ENCODE peak calls at places on chromosomes 7 and 10, in ten cellular contexts. One of them, this sample, is unnamed.

GRCh38 chr7:132239422-132239994 is 336.8 kb downstream of the PLXNA4 start:
- DNase-seq in cardiac muscle cell: no peak
- DNase-seq in type B pancreatic cell: no peak
- DNase-seq in GM23338: no peak
- DNase-seq in mammary epithelial cell: peak
- DNase-seq in endothelial cell: no peak
- DNase-seq in endodermal cell: no peak
- DNase-seq in PC-3: no peak
- DNase-seq in lower lobe of right lung: no peak
- DNase-seq in esophagus squamous epithelium: no peak
- DNase-seq in this sample: no peak

GRCh38 chr7:39132306-39132705 is 154.6 kb downstream of the POU6F2 start:
- DNase-seq in cardiac muscle cell: no peak
- DNase-seq in type B pancreatic cell: no peak
- DNase-seq in GM23338: no peak
- DNase-seq in mammary epithelial cell: no peak
- DNase-seq in endothelial cell: no peak
- DNase-seq in endodermal cell: no peak
- DNase-seq in PC-3: no peak
- DNase-seq in lower lobe of right lung: no peak
- DNase-seq in esophagus squamous epithelium: no peak
- DNase-seq in this sample: no peak

GRCh38 chr7:120856621-120857352 is 1.2 kb downstream of the TSPAN12 start:
- DNase-seq in cardiac muscle cell: peak
- DNase-seq in type B pancreatic cell: peak
- DNase-seq in GM23338: peak
- DNase-seq in mammary epithelial cell: peak
- DNase-seq in endothelial cell: peak
- DNase-seq in endodermal cell: peak
- DNase-seq in PC-3: peak
- DNase-seq in lower lobe of right lung: peak
- DNase-seq in esophagus squamous epithelium: no peak
- DNase-seq in this sample: peak

GRCh38 chr7:154833839-154834238 is 169.1 kb downstream of the PAXIP1 start:
- DNase-seq in cardiac muscle cell: no peak
- DNase-seq in type B pancreatic cell: no peak
- DNase-seq in GM23338: no peak
- DNase-seq in mammary epithelial cell: no peak
- DNase-seq in endothelial cell: no peak
- DNase-seq in endodermal cell: no peak
- DNase-seq in PC-3: no peak
- DNase-seq in lower lobe of right lung: no peak
- DNase-seq in esophagus squamous epithelium: no peak
- DNase-seq in this sample: no peak

GRCh38 chr7:97971120-97971989 is 18.6 kb downstream of the OCM2 start:
- DNase-seq in cardiac muscle cell: peak
- DNase-seq in type B pancreatic cell: no peak
- DNase-seq in GM23338: peak
- DNase-seq in mammary epithelial cell: peak
- DNase-seq in endothelial cell: no peak
- DNase-seq in endodermal cell: no peak
- DNase-seq in PC-3: peak
- DNase-seq in lower lobe of right lung: no peak
- DNase-seq in esophagus squamous epithelium: no peak
- DNase-seq in this sample: peak

GRCh38 chr10:6074489-6075301 is 12.5 kb upstream of the IL2RA start:
- DNase-seq in cardiac muscle cell: no peak
- DNase-seq in type B pancreatic cell: no peak
- DNase-seq in GM23338: no peak
- DNase-seq in mammary epithelial cell: peak
- DNase-seq in endothelial cell: no peak
- DNase-seq in endodermal cell: no peak
- DNase-seq in PC-3: peak
- DNase-seq in lower lobe of right lung: no peak
- DNase-seq in esophagus squamous epithelium: no peak
- DNase-seq in this sample: no peak

GRCh38 chr10:88385601-88386203 is 197.4 kb downstream of the RNLS start:
- DNase-seq in cardiac muscle cell: no peak
- DNase-seq in type B pancreatic cell: no peak
- DNase-seq in GM23338: no peak
- DNase-seq in mammary epithelial cell: peak
- DNase-seq in endothelial cell: no peak
- DNase-seq in endodermal cell: no peak
- DNase-seq in PC-3: no peak
- DNase-seq in lower lobe of right lung: peak
- DNase-seq in esophagus squamous epithelium: peak
- DNase-seq in this sample: peak

GRCh38 chr7:22802426-22802825 is 20.2 kb downstream of the TOMM7 start:
- DNase-seq in cardiac muscle cell: no peak
- DNase-seq in type B pancreatic cell: no peak
- DNase-seq in GM23338: peak
- DNase-seq in mammary epithelial cell: no peak
- DNase-seq in endothelial cell: no peak
- DNase-seq in endodermal cell: peak
- DNase-seq in PC-3: no peak
- DNase-seq in lower lobe of right lung: no peak
- DNase-seq in esophagus squamous epithelium: no peak
- DNase-seq in this sample: no peak

GRCh38 chr10:95906675-95907453 is 911 bp upstream of the CC2D2B start:
- DNase-seq in cardiac muscle cell: peak
- DNase-seq in type B pancreatic cell: no peak
- DNase-seq in GM23338: peak
- DNase-seq in mammary epithelial cell: peak
- DNase-seq in endothelial cell: peak
- DNase-seq in endodermal cell: peak
- DNase-seq in PC-3: peak
- DNase-seq in lower lobe of right lung: peak
- DNase-seq in esophagus squamous epithelium: no peak
- DNase-seq in this sample: peak

GRCh38 chr7:119270045-119270464 is 1002.9 kb upstream of the KCND2 start:
- DNase-seq in cardiac muscle cell: peak
- DNase-seq in type B pancreatic cell: no peak
- DNase-seq in GM23338: peak
- DNase-seq in mammary epithelial cell: peak
- DNase-seq in endothelial cell: peak
- DNase-seq in endodermal cell: peak
- DNase-seq in PC-3: peak
- DNase-seq in lower lobe of right lung: peak
- DNase-seq in esophagus squamous epithelium: no peak
- DNase-seq in this sample: peak

GRCh38 chr7:142131439-142131838 is 19.9 kb downstream of the MGAM2 start:
- DNase-seq in cardiac muscle cell: no peak
- DNase-seq in type B pancreatic cell: no peak
- DNase-seq in GM23338: no peak
- DNase-seq in mammary epithelial cell: no peak
- DNase-seq in endothelial cell: no peak
- DNase-seq in endodermal cell: no peak
- DNase-seq in PC-3: no peak
- DNase-seq in lower lobe of right lung: no peak
- DNase-seq in esophagus squamous epithelium: no peak
- DNase-seq in this sample: no peak

GRCh38 chr7:76040126-76040525 is 7.7 kb downstream of the STYXL1 start:
- DNase-seq in cardiac muscle cell: peak
- DNase-seq in type B pancreatic cell: no peak
- DNase-seq in GM23338: no peak
- DNase-seq in mammary epithelial cell: no peak
- DNase-seq in endothelial cell: no peak
- DNase-seq in endodermal cell: no peak
- DNase-seq in PC-3: no peak
- DNase-seq in lower lobe of right lung: no peak
- DNase-seq in esophagus squamous epithelium: no peak
- DNase-seq in this sample: no peak

GRCh38 chr10:119341236-119342016 is 134.1 kb downstream of the GRK5 start:
- DNase-seq in cardiac muscle cell: peak
- DNase-seq in type B pancreatic cell: no peak
- DNase-seq in GM23338: no peak
- DNase-seq in mammary epithelial cell: peak
- DNase-seq in endothelial cell: no peak
- DNase-seq in endodermal cell: no peak
- DNase-seq in PC-3: peak
- DNase-seq in lower lobe of right lung: no peak
- DNase-seq in esophagus squamous epithelium: no peak
- DNase-seq in this sample: peak

GRCh38 chr7:133807610-133808543 is 319.3 kb upstream of the LRGUK start:
- DNase-seq in cardiac muscle cell: no peak
- DNase-seq in type B pancreatic cell: no peak
- DNase-seq in GM23338: no peak
- DNase-seq in mammary epithelial cell: no peak
- DNase-seq in endothelial cell: no peak
- DNase-seq in endodermal cell: no peak
- DNase-seq in PC-3: no peak
- DNase-seq in lower lobe of right lung: no peak
- DNase-seq in esophagus squamous epithelium: no peak
- DNase-seq in this sample: no peak

GRCh38 chr10:102710604-102711003 is 3.6 kb downstream of the ARL3 start:
- DNase-seq in cardiac muscle cell: no peak
- DNase-seq in type B pancreatic cell: peak
- DNase-seq in GM23338: no peak
- DNase-seq in mammary epithelial cell: peak
- DNase-seq in endothelial cell: no peak
- DNase-seq in endodermal cell: no peak
- DNase-seq in PC-3: peak
- DNase-seq in lower lobe of right lung: no peak
- DNase-seq in esophagus squamous epithelium: no peak
- DNase-seq in this sample: no peak
- TF ChIP-seq CTCF in cardiac muscle cell: no peak
- TF ChIP-seq CTCF in type B pancreatic cell: peak
- TF ChIP-seq CTCF in GM23338: no peak
- TF ChIP-seq CTCF in mammary epithelial cell: no peak
- TF ChIP-seq CTCF in endothelial cell: no peak
- TF ChIP-seq CTCF in endodermal cell: no peak
- TF ChIP-seq CTCF in PC-3: no peak
- TF ChIP-seq CTCF in lower lobe of right lung: no peak
- TF ChIP-seq CTCF in esophagus squamous epithelium: no peak
- TF ChIP-seq CTCF in this sample: no peak

DNA sequence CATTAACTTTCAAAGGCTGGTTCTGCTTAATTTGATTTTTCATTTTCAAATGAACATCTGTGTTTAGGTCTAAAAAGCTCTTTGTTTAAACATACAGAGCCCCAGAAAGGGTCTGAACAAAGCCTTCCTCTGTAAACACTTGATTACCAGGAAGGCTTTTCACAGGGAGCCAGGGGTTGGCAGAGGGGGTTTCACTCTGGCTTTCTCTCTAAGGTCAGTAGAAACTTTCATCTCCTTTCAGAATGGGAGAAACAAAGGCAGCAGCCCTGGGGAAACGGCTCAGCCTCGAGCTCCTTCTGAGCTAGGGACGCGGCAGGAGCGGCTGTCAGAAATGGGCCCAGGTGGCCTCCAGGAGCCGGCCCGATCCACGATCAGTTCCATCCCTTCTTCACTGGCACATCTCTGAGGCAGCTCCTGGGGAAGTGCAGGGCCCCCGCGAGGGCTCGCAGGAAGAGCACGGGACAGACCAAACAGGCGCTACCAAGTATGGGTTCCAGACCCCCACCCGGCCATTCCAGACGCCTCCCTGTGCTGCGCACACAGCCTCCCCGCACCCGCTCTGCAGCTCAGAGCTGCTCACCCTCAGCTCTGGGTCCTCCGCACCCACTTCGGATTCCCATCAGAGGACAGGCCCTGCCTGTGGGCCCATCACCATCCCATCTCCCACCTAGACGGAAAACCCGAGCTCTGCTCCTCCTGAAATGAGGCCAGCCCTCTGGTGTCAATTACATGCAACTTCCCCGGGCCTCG is 124.1 kb downstream of the MAD1L1 start:
- DNase-seq in cardiac muscle cell: no peak
- DNase-seq in type B pancreatic cell: no peak
- DNase-seq in GM23338: no peak
- DNase-seq in mammary epithelial cell: no peak
- DNase-seq in endothelial cell: no peak
- DNase-seq in endodermal cell: peak
- DNase-seq in PC-3: no peak
- DNase-seq in lower lobe of right lung: no peak
- DNase-seq in esophagus squamous epithelium: no peak
- DNase-seq in this sample: no peak
- TF ChIP-seq CTCF in cardiac muscle cell: no peak
- TF ChIP-seq CTCF in type B pancreatic cell: peak
- TF ChIP-seq CTCF in GM23338: no peak
- TF ChIP-seq CTCF in mammary epithelial cell: no peak
- TF ChIP-seq CTCF in endothelial cell: no peak
- TF ChIP-seq CTCF in endodermal cell: no peak
- TF ChIP-seq CTCF in PC-3: no peak
- TF ChIP-seq CTCF in lower lobe of right lung: no peak
- TF ChIP-seq CTCF in esophagus squamous epithelium: no peak
- TF ChIP-seq CTCF in this sample: no peak

DNA sequence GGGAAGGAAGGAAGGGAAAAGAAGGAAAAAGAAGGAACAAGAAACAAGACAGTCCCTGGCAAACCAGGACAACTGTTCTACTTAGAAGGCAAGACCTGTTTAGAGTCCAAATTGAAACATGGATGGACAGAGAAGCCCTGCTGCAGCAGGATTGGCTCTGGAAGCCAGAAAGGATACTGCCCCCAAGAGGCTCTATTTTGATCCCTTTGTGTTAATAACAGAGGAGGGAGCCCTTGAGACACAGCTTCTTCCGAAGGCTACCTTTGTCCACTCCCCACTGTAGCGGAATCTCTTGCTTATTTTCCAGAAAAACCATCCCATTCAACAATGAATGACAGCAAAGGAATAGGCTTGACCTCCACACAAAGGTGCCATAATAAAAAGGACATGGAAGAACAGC is 120.3 kb upstream of the FOXK1 start:
- DNase-seq in cardiac muscle cell: no peak
- DNase-seq in type B pancreatic cell: no peak
- DNase-seq in GM23338: peak
- DNase-seq in mammary epithelial cell: no peak
- DNase-seq in endothelial cell: no peak
- DNase-seq in endodermal cell: peak
- DNase-seq in PC-3: no peak
- DNase-seq in lower lobe of right lung: no peak
- DNase-seq in esophagus squamous epithelium: no peak
- DNase-seq in this sample: no peak
- TF ChIP-seq CTCF in cardiac muscle cell: no peak
- TF ChIP-seq CTCF in type B pancreatic cell: peak
- TF ChIP-seq CTCF in GM23338: peak
- TF ChIP-seq CTCF in mammary epithelial cell: no peak
- TF ChIP-seq CTCF in endothelial cell: no peak
- TF ChIP-seq CTCF in endodermal cell: peak
- TF ChIP-seq CTCF in PC-3: peak
- TF ChIP-seq CTCF in lower lobe of right lung: no peak
- TF ChIP-seq CTCF in esophagus squamous epithelium: no peak
- TF ChIP-seq CTCF in this sample: no peak

DNA sequence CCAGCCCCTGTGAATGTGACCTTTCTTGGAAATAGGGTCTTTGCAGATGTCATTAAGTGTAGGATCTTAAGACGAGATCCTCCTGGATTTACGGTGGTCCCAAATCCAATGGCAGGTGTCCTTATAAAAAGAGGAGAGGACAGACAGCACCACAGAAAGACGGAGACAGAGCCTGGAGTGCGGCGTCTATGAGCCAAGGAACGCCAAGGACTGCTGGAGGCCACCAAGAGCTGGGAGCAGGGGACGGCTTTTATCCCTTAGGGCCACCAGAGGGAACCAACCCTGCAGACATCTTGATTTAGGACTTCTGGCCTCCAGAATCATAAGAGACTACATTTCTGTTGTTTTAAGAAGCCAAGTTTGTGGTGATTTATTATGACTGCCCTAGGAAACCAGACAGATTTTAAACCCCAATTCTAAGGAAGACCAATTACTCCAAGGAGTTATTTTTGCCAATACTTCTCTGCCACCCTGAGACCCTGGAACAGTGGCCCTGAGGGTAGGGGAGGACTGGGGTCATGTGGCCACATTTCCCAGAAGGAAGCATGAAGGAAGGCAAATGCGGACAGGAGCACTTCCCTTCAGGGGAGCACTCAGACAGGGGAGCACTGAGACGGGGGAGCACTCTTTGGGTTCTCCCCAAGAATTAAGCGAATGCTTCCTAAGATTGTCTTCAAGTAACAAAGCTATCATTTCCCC is 67.6 kb downstream of the CHST15 start:
- DNase-seq in cardiac muscle cell: peak
- DNase-seq in type B pancreatic cell: no peak
- DNase-seq in GM23338: peak
- DNase-seq in mammary epithelial cell: no peak
- DNase-seq in endothelial cell: peak
- DNase-seq in endodermal cell: peak
- DNase-seq in PC-3: peak
- DNase-seq in lower lobe of right lung: no peak
- DNase-seq in esophagus squamous epithelium: no peak
- DNase-seq in this sample: no peak
- TF ChIP-seq CTCF in cardiac muscle cell: no peak
- TF ChIP-seq CTCF in type B pancreatic cell: peak
- TF ChIP-seq CTCF in GM23338: peak
- TF ChIP-seq CTCF in mammary epithelial cell: no peak
- TF ChIP-seq CTCF in endothelial cell: no peak
- TF ChIP-seq CTCF in endodermal cell: peak
- TF ChIP-seq CTCF in PC-3: peak
- TF ChIP-seq CTCF in lower lobe of right lung: peak
- TF ChIP-seq CTCF in esophagus squamous epithelium: peak
- TF ChIP-seq CTCF in this sample: peak

This sample was measured in GM10248.